ENCODE peak calls at places on chromosomes 7 and 10, in four cellular contexts. One of them, this sample, is unnamed.

GRCh38 chr7:112930787-112931186 is 140.6 kb upstream of the TMEM168 start:
- DNase-seq in A673: no peak
- DNase-seq in GM12865: no peak
- DNase-seq in PC-3: peak
- DNase-seq in this sample: peak

GRCh38 chr7:94041529-94041928 is 37.4 kb upstream of the BET1 start:
- DNase-seq in A673: no peak
- DNase-seq in GM12865: no peak
- DNase-seq in PC-3: peak
- DNase-seq in this sample: no peak

GRCh38 chr7:2312272-2312929 is 1.8 kb downstream of the SNX8 start:
- DNase-seq in A673: no peak
- DNase-seq in GM12865: peak
- DNase-seq in PC-3: no peak
- DNase-seq in this sample: no peak

GRCh38 chr10:106147050-106147449 is 1017.5 kb downstream of the SORCS1 start:
- DNase-seq in A673: no peak
- DNase-seq in GM12865: no peak
- DNase-seq in PC-3: no peak
- DNase-seq in this sample: no peak

GRCh38 chr7:32216759-32217158 is 146.6 kb upstream of the PDE1C start:
- DNase-seq in A673: no peak
- DNase-seq in GM12865: no peak
- DNase-seq in PC-3: no peak
- DNase-seq in this sample: no peak

GRCh38 chr10:10911471-10911921 is 106.2 kb upstream of the CELF2 start:
- DNase-seq in A673: peak
- DNase-seq in GM12865: no peak
- DNase-seq in PC-3: peak
- DNase-seq in this sample: peak

GRCh38 chr7:30348083-30348560 is 63.7 kb downstream of the ZNRF2 start:
- DNase-seq in A673: peak
- DNase-seq in GM12865: peak
- DNase-seq in PC-3: peak
- DNase-seq in this sample: peak

GRCh38 chr7:68146970-68147369 is 1150.3 kb downstream of the TYW1 start:
- DNase-seq in A673: no peak
- DNase-seq in GM12865: no peak
- DNase-seq in PC-3: no peak
- DNase-seq in this sample: no peak

GRCh38 chr7:42689626-42690025 is 222.2 kb downstream of the C7orf25 start:
- DNase-seq in A673: no peak
- DNase-seq in GM12865: no peak
- DNase-seq in PC-3: peak
- DNase-seq in this sample: no peak

GRCh38 chr7:102079140-102080002 is 207.3 kb upstream of the SH2B2 start:
- DNase-seq in A673: no peak
- DNase-seq in GM12865: no peak
- DNase-seq in PC-3: no peak
- DNase-seq in this sample: no peak

GRCh38 chr10:116460219-116460618 is 32.6 kb downstream of the PNLIPRP3 start:
- DNase-seq in A673: no peak
- DNase-seq in GM12865: no peak
- DNase-seq in PC-3: no peak
- DNase-seq in this sample: no peak

GRCh38 chr7:150631866-150632864 is at the start of gene GIMAP6:
- DNase-seq in A673: no peak
- DNase-seq in GM12865: peak
- DNase-seq in PC-3: no peak
- DNase-seq in this sample: no peak

GRCh38 chr7:155591055-155591750 is 44.8 kb upstream of the CNPY1 start:
- DNase-seq in A673: no peak
- DNase-seq in GM12865: no peak
- DNase-seq in PC-3: peak
- DNase-seq in this sample: no peak

GRCh38 chr7:74032624-74033371 is 4.8 kb downstream of the ELN start:
- DNase-seq in A673: no peak
- DNase-seq in GM12865: no peak
- DNase-seq in PC-3: no peak
- DNase-seq in this sample: no peak

GRCh38 chr10:47335906-47336305 is 12.3 kb upstream of the RBP3 start:
- DNase-seq in A673: no peak
- DNase-seq in GM12865: no peak
- DNase-seq in PC-3: no peak
- DNase-seq in this sample: no peak

GRCh38 chr7:3194501-3195141 is 106.4 kb upstream of the SDK1 start:
- DNase-seq in A673: peak
- DNase-seq in GM12865: no peak
- DNase-seq in PC-3: peak
- DNase-seq in this sample: no peak

GRCh38 chr7:44080686-44081265 is 1.6 kb downstream of the POLM start:
- DNase-seq in A673: no peak
- DNase-seq in GM12865: no peak
- DNase-seq in PC-3: no peak
- DNase-seq in this sample: no peak

GRCh38 chr7:52639981-52640380 is 395.5 kb upstream of the POM121L12 start:
- DNase-seq in A673: no peak
- DNase-seq in GM12865: no peak
- DNase-seq in PC-3: peak
- DNase-seq in this sample: no peak

GRCh38 chr7:108059526-108059925 is 56.6 kb upstream of the LAMB1 start:
- DNase-seq in A673: no peak
- DNase-seq in GM12865: no peak
- DNase-seq in PC-3: no peak
- DNase-seq in this sample: peak

GRCh38 chr7:18027628-18028027 is at the start of gene PRPS1L1:
- DNase-seq in A673: no peak
- DNase-seq in GM12865: no peak
- DNase-seq in PC-3: no peak
- DNase-seq in this sample: no peak

GRCh38 chr7:128874140-128875031 is 11.7 kb downstream of the ATP6V1F start:
- DNase-seq in A673: no peak
- DNase-seq in GM12865: no peak
- DNase-seq in PC-3: peak
- DNase-seq in this sample: no peak

GRCh38 chr10:126955396-126955795 is 50.2 kb downstream of the DOCK1 start:
- DNase-seq in A673: no peak
- DNase-seq in GM12865: no peak
- DNase-seq in PC-3: no peak
- DNase-seq in this sample: no peak

GRCh38 chr7:47893238-47893637 is 55.0 kb downstream of the PKD1L1 start:
- DNase-seq in A673: peak
- DNase-seq in GM12865: peak
- DNase-seq in PC-3: peak
- DNase-seq in this sample: no peak

GRCh38 chr10:72816565-72816964 is 77.0 kb upstream of the OIT3 start:
- DNase-seq in A673: no peak
- DNase-seq in GM12865: no peak
- DNase-seq in PC-3: no peak
- DNase-seq in this sample: no peak

GRCh38 chr7:12573885-12574284 is 3.4 kb downstream of the SCIN start:
- DNase-seq in A673: no peak
- DNase-seq in GM12865: no peak
- DNase-seq in PC-3: peak
- DNase-seq in this sample: no peak

GRCh38 chr10:83182076-83182475 is 957.2 kb upstream of the GHITM start:
- DNase-seq in A673: no peak
- DNase-seq in GM12865: no peak
- DNase-seq in PC-3: no peak
- DNase-seq in this sample: peak

GRCh38 chr7:134427896-134428295 is 31.0 kb downstream of the AKR1B1 start:
- DNase-seq in A673: no peak
- DNase-seq in GM12865: no peak
- DNase-seq in PC-3: no peak
- DNase-seq in this sample: peak

GRCh38 chr7:120794100-120794729 is 63.7 kb downstream of the TSPAN12 start:
- DNase-seq in A673: no peak
- DNase-seq in GM12865: no peak
- DNase-seq in PC-3: no peak
- DNase-seq in this sample: peak

GRCh38 chr10:12822374-12823170 is 178.9 kb downstream of the CCDC3 start:
- DNase-seq in A673: no peak
- DNase-seq in GM12865: no peak
- DNase-seq in PC-3: no peak
- DNase-seq in this sample: no peak

GRCh38 chr7:82339958-82340357 is 103.6 kb downstream of the CACNA2D1 start:
- DNase-seq in A673: no peak
- DNase-seq in GM12865: no peak
- DNase-seq in PC-3: no peak
- DNase-seq in this sample: peak

GRCh38 chr7:95950698-95951097 is 178.3 kb downstream of the DYNC1I1 start:
- DNase-seq in A673: no peak
- DNase-seq in GM12865: no peak
- DNase-seq in PC-3: peak
- DNase-seq in this sample: peak

GRCh38 chr10:99456207-99456606 is 25.8 kb upstream of the GOT1 start:
- DNase-seq in A673: no peak
- DNase-seq in GM12865: no peak
- DNase-seq in PC-3: no peak
- DNase-seq in this sample: no peak

GRCh38 chr10:18325889-18326531 is 185.8 kb downstream of the CACNB2 start:
- DNase-seq in A673: no peak
- DNase-seq in GM12865: no peak
- DNase-seq in PC-3: no peak
- DNase-seq in this sample: no peak

GRCh38 chr7:47373871-47374451 is 207.9 kb downstream of the TNS3 start:
- DNase-seq in A673: no peak
- DNase-seq in GM12865: no peak
- DNase-seq in PC-3: no peak
- DNase-seq in this sample: no peak

GRCh38 chr10:17954856-17955255 is 3.1 kb downstream of the SLC39A12 start:
- DNase-seq in A673: peak
- DNase-seq in GM12865: no peak
- DNase-seq in PC-3: no peak
- DNase-seq in this sample: peak

GRCh38 chr10:46552526-46553237 is 3.8 kb downstream of the GPRIN2 start:
- DNase-seq in A673: no peak
- DNase-seq in GM12865: no peak
- DNase-seq in PC-3: no peak
- DNase-seq in this sample: no peak

GRCh38 chr7:33986951-33987948 is 81.9 kb downstream of the BMPER start:
- DNase-seq in A673: peak
- DNase-seq in GM12865: no peak
- DNase-seq in PC-3: peak
- DNase-seq in this sample: peak

GRCh38 chr7:40175725-40176510 is 41.1 kb downstream of the SUGCT start:
- DNase-seq in A673: no peak
- DNase-seq in GM12865: no peak
- DNase-seq in PC-3: peak
- DNase-seq in this sample: peak

DNA sequence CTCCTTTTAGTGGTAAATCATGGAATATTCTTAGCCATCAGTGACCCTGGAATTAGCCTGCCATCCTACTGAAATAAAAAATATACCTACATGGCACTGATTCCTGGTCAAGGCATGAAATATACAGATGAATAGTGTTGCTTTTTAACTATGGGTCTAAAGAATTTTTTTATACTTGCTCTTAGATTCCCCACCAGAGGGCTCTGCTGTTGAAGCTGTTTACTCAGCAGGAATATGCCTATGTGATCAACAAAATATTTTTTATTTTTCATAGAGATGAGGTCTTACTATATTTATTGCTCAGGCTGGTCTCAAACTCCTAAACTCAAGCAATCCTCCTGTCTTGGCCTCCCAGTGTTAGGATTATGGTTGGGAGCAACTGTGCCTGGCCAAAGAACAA is 13.5 kb downstream of the ZC3HC1 start:
- DNase-seq in A673: no peak
- DNase-seq in GM12865: no peak
- DNase-seq in PC-3: peak
- DNase-seq in this sample: peak
- TF ChIP-seq CTCF in A673: peak
- TF ChIP-seq CTCF in GM12865: peak
- TF ChIP-seq CTCF in PC-3: peak
- TF ChIP-seq CTCF in this sample: peak

GRCh38 chr7:117322741-117323584 is at the start of gene WNT2:
- DNase-seq in A673: peak
- DNase-seq in GM12865: peak
- DNase-seq in PC-3: no peak
- DNase-seq in this sample: peak
- H3K4me3 ChIP-seq in A673: peak
- H3K4me3 ChIP-seq in GM12865: peak
- H3K4me3 ChIP-seq in PC-3: peak
- H3K4me3 ChIP-seq in this sample: peak

GRCh38 chr10:15267496-15267895 is 99.0 kb upstream of the NMT2 start:
- DNase-seq in A673: no peak
- DNase-seq in GM12865: no peak
- DNase-seq in PC-3: no peak
- DNase-seq in this sample: no peak
- TF ChIP-seq CTCF in A673: no peak
- TF ChIP-seq CTCF in GM12865: no peak
- TF ChIP-seq CTCF in PC-3: no peak
- TF ChIP-seq CTCF in this sample: peak

GRCh38 chr7:16804674-16805439 is at the start of gene AGR2:
- DNase-seq in A673: no peak
- DNase-seq in GM12865: no peak
- DNase-seq in PC-3: peak
- DNase-seq in this sample: no peak
- H3K4me3 ChIP-seq in A673: no peak
- H3K4me3 ChIP-seq in GM12865: no peak
- H3K4me3 ChIP-seq in PC-3: peak
- H3K4me3 ChIP-seq in this sample: no peak

GRCh38 chr7:45984386-45985295 is 63.6 kb upstream of the IGFBP3 start:
- DNase-seq in A673: no peak
- DNase-seq in GM12865: peak
- DNase-seq in PC-3: peak
- DNase-seq in this sample: no peak

GRCh38 chr7:45983720-45984032 is 62.6 kb upstream of the IGFBP3 start:
- DNase-seq in A673: no peak
- DNase-seq in GM12865: no peak
- DNase-seq in PC-3: no peak
- DNase-seq in this sample: no peak

GRCh38 chr7:45987521-45988290 is 66.6 kb upstream of the IGFBP3 start:
- DNase-seq in A673: no peak
- DNase-seq in GM12865: no peak
- DNase-seq in PC-3: no peak
- DNase-seq in this sample: no peak

GRCh38 chr7:45986355-45987298 is 65.6 kb upstream of the IGFBP3 start:
- DNase-seq in A673: no peak
- DNase-seq in GM12865: no peak
- DNase-seq in PC-3: no peak
- DNase-seq in this sample: no peak

GRCh38 chr7:45985902-45986301 is 64.8 kb upstream of the IGFBP3 start:
- DNase-seq in A673: no peak
- DNase-seq in GM12865: no peak
- DNase-seq in PC-3: peak
- DNase-seq in this sample: peak
- TF ChIP-seq CTCF in A673: no peak
- TF ChIP-seq CTCF in GM12865: no peak
- TF ChIP-seq CTCF in PC-3: no peak
- TF ChIP-seq CTCF in this sample: peak

This sample was measured in AG10803.